ENCODE peak calls at places on chromosomes 2 and 18, in ten cellular contexts. One of them, this sample, is unnamed.

GRCh38 chr2:96147593-96148201 is 2.5 kb upstream of the DUSP2 start:
- DNase-seq in CD8-positive, alpha-beta T cell: no peak
- DNase-seq in coronary artery: no peak
- DNase-seq in CD4-positive, CD25-positive, alpha-beta regulatory T cell: no peak
- DNase-seq in breast epithelium: no peak
- DNase-seq in skeletal muscle cell: no peak
- DNase-seq in astrocyte of the cerebellum: no peak
- DNase-seq in stomach: no peak
- DNase-seq in fibroblast of lung: no peak
- DNase-seq in psoas muscle: no peak
- DNase-seq in this sample: no peak

GRCh38 chr18:23719634-23720201 is 30.5 kb downstream of the LAMA3 start:
- DNase-seq in CD8-positive, alpha-beta T cell: no peak
- DNase-seq in psoas muscle: peak
- DNase-seq in stomach: no peak
- DNase-seq in fibroblast of lung: peak
- DNase-seq in CD4-positive, CD25-positive, alpha-beta regulatory T cell: no peak
- DNase-seq in skeletal muscle cell: peak
- DNase-seq in astrocyte of the cerebellum: peak
- DNase-seq in coronary artery: peak
- DNase-seq in breast epithelium: peak
- DNase-seq in this sample: no peak

GRCh38 chr2:143686585-143687164 is 557.5 kb downstream of the ARHGAP15 start:
- DNase-seq in breast epithelium: no peak
- DNase-seq in CD4-positive, CD25-positive, alpha-beta regulatory T cell: no peak
- DNase-seq in skeletal muscle cell: no peak
- DNase-seq in fibroblast of lung: peak
- DNase-seq in stomach: no peak
- DNase-seq in astrocyte of the cerebellum: peak
- DNase-seq in coronary artery: no peak
- DNase-seq in CD8-positive, alpha-beta T cell: no peak
- DNase-seq in psoas muscle: no peak
- DNase-seq in this sample: peak

GRCh38 chr2:125085904-125086303 is 1060.8 kb downstream of the CNTNAP5 start:
- DNase-seq in CD4-positive, CD25-positive, alpha-beta regulatory T cell: no peak
- DNase-seq in astrocyte of the cerebellum: no peak
- DNase-seq in psoas muscle: no peak
- DNase-seq in stomach: no peak
- DNase-seq in breast epithelium: no peak
- DNase-seq in coronary artery: no peak
- DNase-seq in fibroblast of lung: no peak
- DNase-seq in CD8-positive, alpha-beta T cell: no peak
- DNase-seq in skeletal muscle cell: no peak
- DNase-seq in this sample: no peak

GRCh38 chr18:55713707-55714106 is 125.7 kb upstream of the TCF4 start:
- DNase-seq in CD8-positive, alpha-beta T cell: no peak
- DNase-seq in stomach: no peak
- DNase-seq in psoas muscle: no peak
- DNase-seq in fibroblast of lung: no peak
- DNase-seq in coronary artery: no peak
- DNase-seq in CD4-positive, CD25-positive, alpha-beta regulatory T cell: no peak
- DNase-seq in breast epithelium: no peak
- DNase-seq in skeletal muscle cell: no peak
- DNase-seq in astrocyte of the cerebellum: no peak
- DNase-seq in this sample: no peak

GRCh38 chr2:233756429-233757081 is 3.5 kb upstream of the UGT1A1 start:
- DNase-seq in CD8-positive, alpha-beta T cell: no peak
- DNase-seq in psoas muscle: no peak
- DNase-seq in coronary artery: no peak
- DNase-seq in stomach: no peak
- DNase-seq in CD4-positive, CD25-positive, alpha-beta regulatory T cell: no peak
- DNase-seq in astrocyte of the cerebellum: no peak
- DNase-seq in breast epithelium: no peak
- DNase-seq in fibroblast of lung: no peak
- DNase-seq in skeletal muscle cell: no peak
- DNase-seq in this sample: no peak

GRCh38 chr18:6017160-6017559 is 121.8 kb upstream of the TMEM200C start:
- DNase-seq in stomach: no peak
- DNase-seq in skeletal muscle cell: no peak
- DNase-seq in breast epithelium: no peak
- DNase-seq in CD4-positive, CD25-positive, alpha-beta regulatory T cell: no peak
- DNase-seq in coronary artery: no peak
- DNase-seq in astrocyte of the cerebellum: no peak
- DNase-seq in psoas muscle: no peak
- DNase-seq in fibroblast of lung: peak
- DNase-seq in CD8-positive, alpha-beta T cell: no peak
- DNase-seq in this sample: no peak

GRCh38 chr2:239293450-239294430 is 107.1 kb downstream of the HDAC4 start:
- DNase-seq in CD4-positive, CD25-positive, alpha-beta regulatory T cell: peak
- DNase-seq in skeletal muscle cell: no peak
- DNase-seq in breast epithelium: no peak
- DNase-seq in psoas muscle: no peak
- DNase-seq in CD8-positive, alpha-beta T cell: peak
- DNase-seq in fibroblast of lung: no peak
- DNase-seq in coronary artery: no peak
- DNase-seq in astrocyte of the cerebellum: no peak
- DNase-seq in stomach: no peak
- DNase-seq in this sample: no peak

GRCh38 chr2:48148841-48149240 is 242.5 kb upstream of the FBXO11 start:
- DNase-seq in astrocyte of the cerebellum: no peak
- DNase-seq in coronary artery: no peak
- DNase-seq in stomach: no peak
- DNase-seq in breast epithelium: no peak
- DNase-seq in psoas muscle: no peak
- DNase-seq in CD4-positive, CD25-positive, alpha-beta regulatory T cell: no peak
- DNase-seq in skeletal muscle cell: no peak
- DNase-seq in CD8-positive, alpha-beta T cell: no peak
- DNase-seq in fibroblast of lung: no peak
- DNase-seq in this sample: no peak

GRCh38 chr18:74286106-74286856 is 5.5 kb downstream of the CYB5A start:
- DNase-seq in fibroblast of lung: no peak
- DNase-seq in psoas muscle: no peak
- DNase-seq in CD8-positive, alpha-beta T cell: no peak
- DNase-seq in CD4-positive, CD25-positive, alpha-beta regulatory T cell: no peak
- DNase-seq in skeletal muscle cell: no peak
- DNase-seq in astrocyte of the cerebellum: no peak
- DNase-seq in coronary artery: no peak
- DNase-seq in stomach: no peak
- DNase-seq in breast epithelium: no peak
- DNase-seq in this sample: no peak

GRCh38 chr2:137865954-137866540 is 98.2 kb upstream of the HNMT start:
- DNase-seq in breast epithelium: no peak
- DNase-seq in skeletal muscle cell: peak
- DNase-seq in fibroblast of lung: peak
- DNase-seq in CD8-positive, alpha-beta T cell: peak
- DNase-seq in astrocyte of the cerebellum: peak
- DNase-seq in stomach: peak
- DNase-seq in CD4-positive, CD25-positive, alpha-beta regulatory T cell: no peak
- DNase-seq in psoas muscle: no peak
- DNase-seq in coronary artery: no peak
- DNase-seq in this sample: peak

GRCh38 chr2:134664051-134664450 is 54.7 kb downstream of the TMEM163 start:
- DNase-seq in astrocyte of the cerebellum: no peak
- DNase-seq in CD8-positive, alpha-beta T cell: no peak
- DNase-seq in skeletal muscle cell: no peak
- DNase-seq in stomach: no peak
- DNase-seq in coronary artery: no peak
- DNase-seq in CD4-positive, CD25-positive, alpha-beta regulatory T cell: no peak
- DNase-seq in fibroblast of lung: no peak
- DNase-seq in psoas muscle: no peak
- DNase-seq in breast epithelium: no peak
- DNase-seq in this sample: no peak

GRCh38 chr2:226334981-226335720 is 464.5 kb downstream of the IRS1 start:
- DNase-seq in skeletal muscle cell: no peak
- DNase-seq in CD4-positive, CD25-positive, alpha-beta regulatory T cell: no peak
- DNase-seq in breast epithelium: no peak
- DNase-seq in CD8-positive, alpha-beta T cell: no peak
- DNase-seq in fibroblast of lung: peak
- DNase-seq in psoas muscle: no peak
- DNase-seq in stomach: no peak
- DNase-seq in astrocyte of the cerebellum: no peak
- DNase-seq in coronary artery: no peak
- DNase-seq in this sample: no peak

GRCh38 chr2:12607971-12608370 is 108.8 kb upstream of the TRIB2 start:
- DNase-seq in breast epithelium: no peak
- DNase-seq in astrocyte of the cerebellum: no peak
- DNase-seq in stomach: no peak
- DNase-seq in CD8-positive, alpha-beta T cell: no peak
- DNase-seq in CD4-positive, CD25-positive, alpha-beta regulatory T cell: no peak
- DNase-seq in coronary artery: no peak
- DNase-seq in psoas muscle: no peak
- DNase-seq in skeletal muscle cell: no peak
- DNase-seq in fibroblast of lung: peak
- DNase-seq in this sample: no peak

GRCh38 chr2:160227252-160227651 is 27.2 kb upstream of the ITGB6 start:
- DNase-seq in CD8-positive, alpha-beta T cell: no peak
- DNase-seq in breast epithelium: no peak
- DNase-seq in skeletal muscle cell: peak
- DNase-seq in stomach: no peak
- DNase-seq in astrocyte of the cerebellum: no peak
- DNase-seq in coronary artery: no peak
- DNase-seq in CD4-positive, CD25-positive, alpha-beta regulatory T cell: no peak
- DNase-seq in fibroblast of lung: peak
- DNase-seq in psoas muscle: peak
- DNase-seq in this sample: no peak

GRCh38 chr18:59072727-59073421 is 66.8 kb upstream of the SEC11C start:
- DNase-seq in CD8-positive, alpha-beta T cell: no peak
- DNase-seq in astrocyte of the cerebellum: no peak
- DNase-seq in fibroblast of lung: no peak
- DNase-seq in breast epithelium: no peak
- DNase-seq in coronary artery: no peak
- DNase-seq in stomach: no peak
- DNase-seq in psoas muscle: no peak
- DNase-seq in CD4-positive, CD25-positive, alpha-beta regulatory T cell: no peak
- DNase-seq in skeletal muscle cell: no peak
- DNase-seq in this sample: no peak

GRCh38 chr2:191846787-191847620 is at the start of gene CAVIN2:
- DNase-seq in breast epithelium: peak
- DNase-seq in fibroblast of lung: peak
- DNase-seq in coronary artery: peak
- DNase-seq in stomach: peak
- DNase-seq in psoas muscle: peak
- DNase-seq in CD8-positive, alpha-beta T cell: no peak
- DNase-seq in astrocyte of the cerebellum: peak
- DNase-seq in skeletal muscle cell: peak
- DNase-seq in CD4-positive, CD25-positive, alpha-beta regulatory T cell: no peak
- DNase-seq in this sample: no peak

GRCh38 chr18:36185901-36186460 is 1.3 kb upstream of the MOCOS start:
- DNase-seq in astrocyte of the cerebellum: no peak
- DNase-seq in fibroblast of lung: no peak
- DNase-seq in CD4-positive, CD25-positive, alpha-beta regulatory T cell: no peak
- DNase-seq in skeletal muscle cell: no peak
- DNase-seq in stomach: no peak
- DNase-seq in coronary artery: no peak
- DNase-seq in psoas muscle: no peak
- DNase-seq in breast epithelium: no peak
- DNase-seq in CD8-positive, alpha-beta T cell: no peak
- DNase-seq in this sample: no peak
- H3K4me3 ChIP-seq in astrocyte of the cerebellum: peak
- H3K4me3 ChIP-seq in fibroblast of lung: no peak
- H3K4me3 ChIP-seq in CD4-positive, CD25-positive, alpha-beta regulatory T cell: no peak
- H3K4me3 ChIP-seq in skeletal muscle cell: no peak
- H3K4me3 ChIP-seq in stomach: no peak
- H3K4me3 ChIP-seq in coronary artery: peak
- H3K4me3 ChIP-seq in psoas muscle: no peak
- H3K4me3 ChIP-seq in breast epithelium: peak
- H3K4me3 ChIP-seq in CD8-positive, alpha-beta T cell: no peak
- H3K4me3 ChIP-seq in this sample: no peak

GRCh38 chr2:68388772-68389171 is 23.7 kb downstream of the PLEK start:
- DNase-seq in psoas muscle: no peak
- DNase-seq in CD4-positive, CD25-positive, alpha-beta regulatory T cell: no peak
- DNase-seq in CD8-positive, alpha-beta T cell: no peak
- DNase-seq in stomach: no peak
- DNase-seq in coronary artery: no peak
- DNase-seq in fibroblast of lung: no peak
- DNase-seq in astrocyte of the cerebellum: no peak
- DNase-seq in skeletal muscle cell: no peak
- DNase-seq in breast epithelium: no peak
- DNase-seq in this sample: no peak
- H3K4me3 ChIP-seq in psoas muscle: no peak
- H3K4me3 ChIP-seq in CD4-positive, CD25-positive, alpha-beta regulatory T cell: peak
- H3K4me3 ChIP-seq in CD8-positive, alpha-beta T cell: no peak
- H3K4me3 ChIP-seq in stomach: no peak
- H3K4me3 ChIP-seq in coronary artery: no peak
- H3K4me3 ChIP-seq in fibroblast of lung: no peak
- H3K4me3 ChIP-seq in astrocyte of the cerebellum: no peak
- H3K4me3 ChIP-seq in skeletal muscle cell: no peak
- H3K4me3 ChIP-seq in breast epithelium: no peak
- H3K4me3 ChIP-seq in this sample: no peak

GRCh38 chr2:197145471-197146056 is 165.0 kb downstream of the ANKRD44 start:
- DNase-seq in astrocyte of the cerebellum: no peak
- DNase-seq in CD4-positive, CD25-positive, alpha-beta regulatory T cell: no peak
- DNase-seq in CD8-positive, alpha-beta T cell: peak
- DNase-seq in fibroblast of lung: no peak
- DNase-seq in psoas muscle: no peak
- DNase-seq in breast epithelium: no peak
- DNase-seq in stomach: no peak
- DNase-seq in coronary artery: no peak
- DNase-seq in skeletal muscle cell: no peak
- DNase-seq in this sample: peak
- H3K4me3 ChIP-seq in astrocyte of the cerebellum: no peak
- H3K4me3 ChIP-seq in CD4-positive, CD25-positive, alpha-beta regulatory T cell: peak
- H3K4me3 ChIP-seq in CD8-positive, alpha-beta T cell: no peak
- H3K4me3 ChIP-seq in fibroblast of lung: no peak
- H3K4me3 ChIP-seq in psoas muscle: no peak
- H3K4me3 ChIP-seq in breast epithelium: no peak
- H3K4me3 ChIP-seq in stomach: no peak
- H3K4me3 ChIP-seq in coronary artery: no peak
- H3K4me3 ChIP-seq in skeletal muscle cell: no peak
- H3K4me3 ChIP-seq in this sample: no peak

GRCh38 chr2:187577310-187577709 is 23.1 kb upstream of the TFPI start:
- DNase-seq in fibroblast of lung: no peak
- DNase-seq in CD4-positive, CD25-positive, alpha-beta regulatory T cell: no peak
- DNase-seq in skeletal muscle cell: no peak
- DNase-seq in astrocyte of the cerebellum: no peak
- DNase-seq in breast epithelium: no peak
- DNase-seq in CD8-positive, alpha-beta T cell: no peak
- DNase-seq in psoas muscle: no peak
- DNase-seq in stomach: no peak
- DNase-seq in coronary artery: no peak
- DNase-seq in this sample: no peak

GRCh38 chr2:187586091-187586632 is 31.9 kb upstream of the TFPI start:
- DNase-seq in CD4-positive, CD25-positive, alpha-beta regulatory T cell: no peak
- DNase-seq in breast epithelium: no peak
- DNase-seq in astrocyte of the cerebellum: no peak
- DNase-seq in psoas muscle: no peak
- DNase-seq in fibroblast of lung: peak
- DNase-seq in CD8-positive, alpha-beta T cell: no peak
- DNase-seq in stomach: no peak
- DNase-seq in coronary artery: no peak
- DNase-seq in skeletal muscle cell: peak
- DNase-seq in this sample: peak

GRCh38 chr2:187576906-187577305 is 22.7 kb upstream of the TFPI start:
- DNase-seq in skeletal muscle cell: no peak
- DNase-seq in psoas muscle: no peak
- DNase-seq in CD8-positive, alpha-beta T cell: no peak
- DNase-seq in breast epithelium: no peak
- DNase-seq in coronary artery: no peak
- DNase-seq in fibroblast of lung: peak
- DNase-seq in stomach: no peak
- DNase-seq in CD4-positive, CD25-positive, alpha-beta regulatory T cell: no peak
- DNase-seq in astrocyte of the cerebellum: no peak
- DNase-seq in this sample: no peak

GRCh38 chr2:187580462-187581124 is 26.4 kb upstream of the TFPI start:
- DNase-seq in astrocyte of the cerebellum: peak
- DNase-seq in coronary artery: no peak
- DNase-seq in skeletal muscle cell: peak
- DNase-seq in breast epithelium: no peak
- DNase-seq in psoas muscle: no peak
- DNase-seq in fibroblast of lung: peak
- DNase-seq in stomach: no peak
- DNase-seq in CD4-positive, CD25-positive, alpha-beta regulatory T cell: no peak
- DNase-seq in CD8-positive, alpha-beta T cell: no peak
- DNase-seq in this sample: peak

GRCh38 chr2:187581125-187581896 is 27.1 kb upstream of the TFPI start:
- DNase-seq in fibroblast of lung: peak
- DNase-seq in stomach: no peak
- DNase-seq in coronary artery: no peak
- DNase-seq in psoas muscle: no peak
- DNase-seq in skeletal muscle cell: peak
- DNase-seq in astrocyte of the cerebellum: peak
- DNase-seq in CD8-positive, alpha-beta T cell: peak
- DNase-seq in breast epithelium: no peak
- DNase-seq in CD4-positive, CD25-positive, alpha-beta regulatory T cell: no peak
- DNase-seq in this sample: peak
- H3K4me3 ChIP-seq in fibroblast of lung: peak
- H3K4me3 ChIP-seq in stomach: peak
- H3K4me3 ChIP-seq in coronary artery: peak
- H3K4me3 ChIP-seq in psoas muscle: peak
- H3K4me3 ChIP-seq in skeletal muscle cell: peak
- H3K4me3 ChIP-seq in astrocyte of the cerebellum: no peak
- H3K4me3 ChIP-seq in CD8-positive, alpha-beta T cell: no peak
- H3K4me3 ChIP-seq in breast epithelium: peak
- H3K4me3 ChIP-seq in CD4-positive, CD25-positive, alpha-beta regulatory T cell: no peak
- H3K4me3 ChIP-seq in this sample: no peak

This sample was measured in Jurkat, Clone E6-1.